ENCODE peak calls at places on chromosomes 2 and 18, in ten cellular contexts. N is brain microvascular endothelial cell; E is astrocyte of the hippocampus; Y is RCC 7860; U is frontal cortex; J is mesothelial cell of epicardium; K is AG09309; A is COR-L47; G is MCF 10A; V is activated naive CD8-positive, alpha-beta T cell treated with anti-CD3 and anti-CD28 coated beads for 36 hours. I is an unnamed sample.

GRCh38 chr18:51211552-51211951 is 14.1 kb upstream of the MEX3C start:
- DNase-seq in N (peak; percentile 86), E (peak; percentile 71), Y (peak; percentile 21), U (no peak), J (no peak), K (peak; percentile 41), A (no peak), G (peak; percentile 84), V (peak; percentile 52), I (no peak)

GRCh38 chr2:144456680-144457079 is 63.2 kb downstream of the ZEB2 start:
- DNase-seq in N (peak; percentile 91), E (peak; percentile 61), Y (peak; percentile 64), U (no peak), J (no peak), K (peak; percentile 76), A (no peak), G (peak; percentile 81), V (no peak), I (peak; percentile 44)

GRCh38 chr2:190979906-190980629 is 33.9 kb downstream of the STAT1 start:
- DNase-seq in N (peak; percentile 93), E (peak; percentile 58), Y (no peak), U (no peak), J (peak; percentile 83), K (no peak), A (peak; percentile 86), G (no peak), V (no peak), I (no peak)

GRCh38 chr2:172834881-172835280 is 99.2 kb downstream of the RAPGEF4 start:
- DNase-seq in N (no peak), E (no peak), Y (no peak), U (no peak), J (no peak), K (no peak), A (no peak), G (no peak), V (no peak), I (no peak)

GRCh38 chr2:212974692-212975091 is 176.7 kb downstream of the IKZF2 start:
- DNase-seq in N (peak; percentile 84), E (peak; percentile 58), Y (no peak), U (no peak), J (no peak), K (peak; percentile 82), A (no peak), G (peak; percentile 62), V (no peak), I (no peak)

GRCh38 chr2:127646487-127647241 is 711 bp downstream of the GPR17 start:
- DNase-seq in N (no peak), E (no peak), Y (no peak), U (no peak), J (no peak), K (no peak), A (no peak), G (no peak), V (no peak), I (no peak)

GRCh38 chr2:147538088-147538487 is 306.7 kb upstream of the ACVR2A start:
- DNase-seq in N (no peak), E (no peak), Y (no peak), U (no peak), J (no peak), K (peak; percentile 3), A (no peak), G (no peak), V (no peak), I (no peak)

GRCh38 chr18:24601624-24602023 is 141.2 kb downstream of the HRH4 start:
- DNase-seq in N (no peak), E (no peak), Y (no peak), U (no peak), J (no peak), K (no peak), A (no peak), G (peak; percentile 17), V (no peak), I (no peak)

GRCh38 chr2:54803783-54804758 is 80.6 kb downstream of the EML6 start:
- DNase-seq in N (no peak), E (peak; percentile 29), Y (no peak), U (no peak), J (no peak), K (no peak), A (no peak), G (no peak), V (no peak), I (no peak)

GRCh38 chr2:43331428-43331827 is 105.0 kb upstream of the ZFP36L2 start:
- DNase-seq in N (peak; percentile 51), E (no peak), Y (no peak), U (no peak), J (no peak), K (no peak), A (no peak), G (no peak), V (no peak), I (no peak)

GRCh38 chr2:71791501-71792135 is 338.3 kb downstream of the DYSF start:
- DNase-seq in N (no peak), E (no peak), Y (no peak), U (no peak), J (peak; percentile 37), K (no peak), A (no peak), G (no peak), V (no peak), I (no peak)

GRCh38 chr2:241558532-241559488 is at the start of gene BOK:
- DNase-seq in N (peak; percentile 68), E (peak; percentile 90), Y (peak; percentile 52), U (peak; percentile 73), J (no peak), K (no peak), A (no peak), G (peak; percentile 81), V (peak; percentile 20), I (no peak)